ENCODE peak calls at places on chromosome 1, in seven cellular contexts. One of them, this sample, is unnamed.

GRCh38 chr1:28437924-28438699 is 67.7 kb upstream of the RCC1 start:
- DNase-seq in coronary artery: peak
- DNase-seq in left ventricle myocardium inferior: peak
- DNase-seq in HCT116: peak
- DNase-seq in lung: peak
- DNase-seq in A549: peak
- DNase-seq in MCF 10A: peak
- DNase-seq in this sample: peak

GRCh38 chr1:193185861-193186714 is at the start of gene B3GALT2:
- DNase-seq in coronary artery: no peak
- DNase-seq in left ventricle myocardium inferior: no peak
- DNase-seq in HCT116: no peak
- DNase-seq in lung: no peak
- DNase-seq in A549: no peak
- DNase-seq in MCF 10A: peak
- DNase-seq in this sample: no peak

GRCh38 chr1:211501671-211502413 is 9.9 kb upstream of the RD3 start:
- DNase-seq in coronary artery: no peak
- DNase-seq in left ventricle myocardium inferior: no peak
- DNase-seq in HCT116: no peak
- DNase-seq in lung: no peak
- DNase-seq in A549: no peak
- DNase-seq in MCF 10A: no peak
- DNase-seq in this sample: no peak

GRCh38 chr1:215475719-215476525 is 91.2 kb upstream of the KCTD3 start:
- DNase-seq in coronary artery: no peak
- DNase-seq in left ventricle myocardium inferior: no peak
- DNase-seq in HCT116: no peak
- DNase-seq in lung: no peak
- DNase-seq in A549: no peak
- DNase-seq in MCF 10A: peak
- DNase-seq in this sample: no peak

GRCh38 chr1:36889846-36890245 is 144.5 kb downstream of the GRIK3 start:
- DNase-seq in coronary artery: peak
- DNase-seq in left ventricle myocardium inferior: no peak
- DNase-seq in HCT116: no peak
- DNase-seq in lung: peak
- DNase-seq in A549: no peak
- DNase-seq in MCF 10A: no peak
- DNase-seq in this sample: no peak

GRCh38 chr1:163633366-163633765 is 311.6 kb downstream of the NUF2 start:
- DNase-seq in coronary artery: no peak
- DNase-seq in left ventricle myocardium inferior: no peak
- DNase-seq in HCT116: no peak
- DNase-seq in lung: no peak
- DNase-seq in A549: no peak
- DNase-seq in MCF 10A: no peak
- DNase-seq in this sample: no peak

GRCh38 chr1:163055005-163055404 is 14.2 kb upstream of the RGS4 start:
- DNase-seq in coronary artery: no peak
- DNase-seq in left ventricle myocardium inferior: no peak
- DNase-seq in HCT116: no peak
- DNase-seq in lung: no peak
- DNase-seq in A549: no peak
- DNase-seq in MCF 10A: no peak
- DNase-seq in this sample: no peak

GRCh38 chr1:67749263-67749843 is 64.4 kb downstream of the GADD45A start:
- DNase-seq in coronary artery: no peak
- DNase-seq in left ventricle myocardium inferior: no peak
- DNase-seq in HCT116: no peak
- DNase-seq in lung: no peak
- DNase-seq in A549: no peak
- DNase-seq in MCF 10A: no peak
- DNase-seq in this sample: peak

GRCh38 chr1:30527511-30528140 is 195.8 kb downstream of the MATN1 start:
- DNase-seq in coronary artery: peak
- DNase-seq in left ventricle myocardium inferior: peak
- DNase-seq in HCT116: no peak
- DNase-seq in lung: no peak
- DNase-seq in A549: no peak
- DNase-seq in MCF 10A: peak
- DNase-seq in this sample: no peak

DNA sequence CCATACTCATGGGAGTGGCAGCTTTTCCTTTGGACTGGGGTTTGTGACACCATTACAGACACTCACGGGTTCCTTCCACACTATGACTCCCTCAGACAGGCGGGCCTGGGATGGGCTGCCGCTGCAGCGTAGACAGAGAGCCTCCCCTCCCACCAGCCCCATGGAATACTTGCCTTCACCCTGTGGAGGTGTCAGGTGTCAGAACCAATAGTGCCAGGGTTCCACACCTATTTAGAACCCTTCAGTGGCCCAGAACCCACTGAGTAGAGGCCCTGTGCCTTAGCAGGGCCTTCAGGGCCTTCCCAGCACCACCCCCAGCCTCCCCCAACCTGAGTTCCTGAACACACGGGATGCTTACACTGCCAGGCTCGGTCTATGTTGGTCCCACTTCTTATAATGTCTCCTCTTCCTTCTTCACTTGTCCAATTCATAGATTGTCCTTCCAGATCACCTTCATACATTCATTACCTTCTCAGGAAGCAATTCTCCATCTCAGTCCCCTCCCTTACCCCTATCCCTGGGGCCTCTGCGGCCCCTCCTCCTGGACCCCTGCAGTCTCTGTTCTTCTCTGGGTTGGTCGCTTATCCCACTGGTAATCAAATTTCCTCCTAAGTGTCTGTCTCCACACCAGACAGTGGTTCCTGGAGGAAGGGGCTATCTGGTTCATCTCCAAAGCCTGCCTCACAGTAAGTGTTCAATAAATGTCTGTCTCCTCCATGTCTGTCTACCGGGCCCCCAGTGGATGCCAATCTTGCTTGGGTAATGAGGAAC is 1.4 kb upstream of the RHBG start:
- DNase-seq in coronary artery: no peak
- DNase-seq in left ventricle myocardium inferior: no peak
- DNase-seq in HCT116: no peak
- DNase-seq in lung: no peak
- DNase-seq in A549: no peak
- DNase-seq in MCF 10A: no peak
- DNase-seq in this sample: no peak
- TF ChIP-seq CTCF in coronary artery: no peak
- TF ChIP-seq CTCF in left ventricle myocardium inferior: no peak
- TF ChIP-seq CTCF in HCT116: no peak
- TF ChIP-seq CTCF in lung: no peak
- TF ChIP-seq CTCF in A549: no peak
- TF ChIP-seq CTCF in MCF 10A: no peak
- TF ChIP-seq CTCF in this sample: no peak

GRCh38 chr1:150272379-150272840 is at the start of gene C1orf54:
- DNase-seq in coronary artery: peak
- DNase-seq in left ventricle myocardium inferior: peak
- DNase-seq in HCT116: no peak
- DNase-seq in lung: no peak
- DNase-seq in A549: no peak
- DNase-seq in MCF 10A: no peak
- DNase-seq in this sample: no peak
- TF ChIP-seq CTCF in coronary artery: no peak
- TF ChIP-seq CTCF in left ventricle myocardium inferior: peak
- TF ChIP-seq CTCF in HCT116: no peak
- TF ChIP-seq CTCF in lung: no peak
- TF ChIP-seq CTCF in A549: no peak
- TF ChIP-seq CTCF in MCF 10A: no peak
- TF ChIP-seq CTCF in this sample: no peak

GRCh38 chr1:196723325-196724185 is 51.1 kb upstream of the CFHR3 start:
- DNase-seq in coronary artery: no peak
- DNase-seq in left ventricle myocardium inferior: no peak
- DNase-seq in HCT116: peak
- DNase-seq in lung: peak
- DNase-seq in A549: peak
- DNase-seq in MCF 10A: peak
- DNase-seq in this sample: peak
- TF ChIP-seq CTCF in coronary artery: no peak
- TF ChIP-seq CTCF in left ventricle myocardium inferior: peak
- TF ChIP-seq CTCF in HCT116: peak
- TF ChIP-seq CTCF in lung: no peak
- TF ChIP-seq CTCF in A549: peak
- TF ChIP-seq CTCF in MCF 10A: peak
- TF ChIP-seq CTCF in this sample: peak

GRCh38 chr1:149885364-149886111 is 13.8 kb upstream of the BOLA1 start:
- DNase-seq in coronary artery: peak
- DNase-seq in left ventricle myocardium inferior: peak
- DNase-seq in HCT116: peak
- DNase-seq in lung: peak
- DNase-seq in A549: peak
- DNase-seq in MCF 10A: peak
- DNase-seq in this sample: peak
- TF ChIP-seq CTCF in coronary artery: no peak
- TF ChIP-seq CTCF in left ventricle myocardium inferior: peak
- TF ChIP-seq CTCF in HCT116: no peak
- TF ChIP-seq CTCF in lung: no peak
- TF ChIP-seq CTCF in A549: no peak
- TF ChIP-seq CTCF in MCF 10A: no peak
- TF ChIP-seq CTCF in this sample: no peak

GRCh38 chr1:951364-951763 is 7.7 kb downstream of the NOC2L start:
- DNase-seq in coronary artery: no peak
- DNase-seq in left ventricle myocardium inferior: no peak
- DNase-seq in HCT116: no peak
- DNase-seq in lung: no peak
- DNase-seq in A549: peak
- DNase-seq in MCF 10A: no peak
- DNase-seq in this sample: no peak

GRCh38 chr1:952201-952600 is 6.9 kb downstream of the NOC2L start:
- DNase-seq in coronary artery: no peak
- DNase-seq in left ventricle myocardium inferior: no peak
- DNase-seq in HCT116: no peak
- DNase-seq in lung: no peak
- DNase-seq in A549: no peak
- DNase-seq in MCF 10A: no peak
- DNase-seq in this sample: no peak

GRCh38 chr1:952603-953002 is 6.5 kb downstream of the NOC2L start:
- DNase-seq in coronary artery: no peak
- DNase-seq in left ventricle myocardium inferior: no peak
- DNase-seq in HCT116: no peak
- DNase-seq in lung: no peak
- DNase-seq in A549: no peak
- DNase-seq in MCF 10A: no peak
- DNase-seq in this sample: no peak

GRCh38 chr1:950268-950667 is 8.8 kb downstream of the NOC2L start:
- DNase-seq in coronary artery: no peak
- DNase-seq in left ventricle myocardium inferior: no peak
- DNase-seq in HCT116: no peak
- DNase-seq in lung: no peak
- DNase-seq in A549: no peak
- DNase-seq in MCF 10A: no peak
- DNase-seq in this sample: no peak

DNA sequence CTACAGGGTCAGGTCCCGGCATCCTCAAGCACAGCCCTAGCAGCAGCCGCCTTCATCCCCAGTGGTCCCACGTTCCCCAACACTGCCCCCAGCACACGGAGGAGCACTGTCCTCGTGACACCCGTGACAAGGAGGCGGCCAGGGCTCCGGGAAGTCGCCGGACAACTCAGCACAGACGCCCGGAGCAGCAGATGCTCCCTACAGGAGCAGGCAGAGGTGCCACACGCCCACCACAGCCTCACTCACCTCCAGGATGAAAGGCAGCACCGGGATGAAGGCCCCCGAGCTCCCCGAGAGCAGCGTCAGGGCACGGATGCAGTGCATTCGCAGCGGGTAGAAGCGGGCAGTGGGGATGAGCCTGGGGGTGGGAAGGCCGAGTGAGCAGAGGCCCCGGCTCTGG is 8.2 kb downstream of the NOC2L start:
- DNase-seq in coronary artery: no peak
- DNase-seq in left ventricle myocardium inferior: no peak
- DNase-seq in HCT116: no peak
- DNase-seq in lung: no peak
- DNase-seq in A549: no peak
- DNase-seq in MCF 10A: no peak
- DNase-seq in this sample: no peak
- TF ChIP-seq CTCF in coronary artery: no peak
- TF ChIP-seq CTCF in left ventricle myocardium inferior: no peak
- TF ChIP-seq CTCF in HCT116: no peak
- TF ChIP-seq CTCF in lung: no peak
- TF ChIP-seq CTCF in A549: no peak
- TF ChIP-seq CTCF in MCF 10A: no peak
- TF ChIP-seq CTCF in this sample: no peak

GRCh38 chr1:194466706-194467105 is 1280.3 kb upstream of the B3GALT2 start:
- DNase-seq in coronary artery: no peak
- DNase-seq in left ventricle myocardium inferior: no peak
- DNase-seq in HCT116: no peak
- DNase-seq in lung: no peak
- DNase-seq in A549: no peak
- DNase-seq in MCF 10A: peak
- DNase-seq in this sample: no peak
- TF ChIP-seq CTCF in coronary artery: no peak
- TF ChIP-seq CTCF in left ventricle myocardium inferior: peak
- TF ChIP-seq CTCF in HCT116: peak
- TF ChIP-seq CTCF in lung: no peak
- TF ChIP-seq CTCF in A549: no peak
- TF ChIP-seq CTCF in MCF 10A: peak
- TF ChIP-seq CTCF in this sample: peak